ENCODE peak calls at places on chromosomes 1 and 21, in six cellular contexts. L is GM23338; J is SK-N-SH; D is mucosa of descending colon; O is effector memory CD4-positive, alpha-beta T cell; B is IMR-90. Q is an unnamed sample.

GRCh38 chr1:155984341-155984740 is 6.0 kb upstream of the ARHGEF2 start:
- DNase-seq in D (no peak), O (no peak), J (no peak), B (no peak), L (peak; percentile 97), Q (no peak)

GRCh38 chr1:104636581-104636980 is 886.9 kb downstream of the AMY1C start:
- DNase-seq in J (peak; percentile 19), B (no peak), L (no peak), D (no peak), O (no peak), Q (no peak)

GRCh38 chr1:82348487-82348886 is 547.8 kb downstream of the ADGRL2 start:
- DNase-seq in L (no peak), D (no peak), O (no peak), B (no peak), J (no peak), Q (no peak)

GRCh38 chr1:60621524-60621923 is 460.8 kb upstream of the NFIA start:
- DNase-seq in J (peak; percentile 11), B (no peak), L (peak; percentile 13), D (no peak), O (no peak), Q (no peak)

GRCh38 chr1:70392626-70393025 is 18.4 kb upstream of the CTH start:
- DNase-seq in J (no peak), B (no peak), O (no peak), D (no peak), L (no peak), Q (no peak)

GRCh38 chr1:61636814-61637213 is 88.1 kb downstream of the TM2D1 start:
- DNase-seq in J (no peak), L (no peak), O (no peak), D (no peak), B (no peak), Q (no peak)

GRCh38 chr1:167617100-167617949 is 12.7 kb upstream of the RCSD1 start:
- DNase-seq in L (peak; percentile 61), O (no peak), B (peak; percentile 7), D (no peak), J (no peak), Q (peak; percentile 60)

GRCh38 chr1:23868848-23869450 is 859 bp upstream of the FUCA1 start:
- DNase-seq in O (no peak), J (peak; percentile 42), D (no peak), B (no peak), L (peak; percentile 13), Q (no peak)

GRCh38 chr1:201552941-201553341 is 14.0 kb downstream of the NAV1 start:
- DNase-seq in O (no peak), J (peak; percentile 46), L (no peak), B (peak; percentile 76), D (no peak), Q (no peak)

GRCh38 chr21:31711326-31711725 is 20.6 kb downstream of the SCAF4 start:
- DNase-seq in L (no peak), O (no peak), J (no peak), B (no peak), D (no peak), Q (no peak)

GRCh38 chr1:228366062-228366850 is 40.4 kb downstream of the TRIM11 start:
- DNase-seq in O (no peak), J (no peak), L (no peak), B (no peak), D (no peak), Q (no peak)

GRCh38 chr1:150798509-150798908 is 9.6 kb downstream of the CTSK start:
- DNase-seq in J (no peak), O (no peak), B (peak; percentile 46), D (no peak), L (peak; percentile 29), Q (no peak)

GRCh38 chr1:198245379-198245778 is 88.6 kb downstream of the NEK7 start:
- DNase-seq in J (no peak), D (no peak), O (no peak), L (no peak), B (no peak), Q (no peak)

GRCh38 chr21:44403106-44404020 is 49.9 kb downstream of the TRPM2 start:
- DNase-seq in O (no peak), D (no peak), B (no peak), J (peak; percentile 12), L (no peak), Q (no peak)

GRCh38 chr1:109931189-109931672 is 20.6 kb downstream of the CSF1 start:
- DNase-seq in B (peak; percentile 77), J (peak; percentile 80), D (peak; percentile 82), L (peak; percentile 95), O (no peak), Q (peak; percentile 71)

GRCh38 chr1:32180186-32181060 is 948 bp downstream of the TXLNA start:
- DNase-seq in J (peak; percentile 80), D (peak; percentile 68), B (peak; percentile 59), O (no peak), L (peak; percentile 70), Q (peak; percentile 62)

GRCh38 chr1:178407662-178408061 is 89.1 kb downstream of the CLEC20A start:
- DNase-seq in J (no peak), B (no peak), O (no peak), L (peak; percentile 38), D (no peak), Q (no peak)

GRCh38 chr1:157270705-157271274 is 132.6 kb upstream of the ETV3 start:
- DNase-seq in O (no peak), B (no peak), L (no peak), J (no peak), D (no peak), Q (no peak)

GRCh38 chr1:1550591-1551432 is 10.4 kb upstream of the TMEM240 start:
- DNase-seq in B (peak; percentile 36), O (no peak), L (peak; percentile 68), D (no peak), J (peak; percentile 62), Q (no peak)

GRCh38 chr21:38806153-38806941 is 618 bp downstream of the ETS2 start:
- DNase-seq in J (peak; percentile 74), B (no peak), D (peak; percentile 71), O (peak; percentile 7), L (peak; percentile 54), Q (peak; percentile 45)

GRCh38 chr21:8991088-8991907 is 1530.1 kb upstream of the TPTE start:
- DNase-seq in L (peak; percentile 76), J (no peak), D (no peak), O (no peak), B (no peak), Q (no peak)

GRCh38 chr1:156727914-156728598 is at the start of gene METTL25B:
- DNase-seq in B (peak; percentile 75), J (peak; percentile 87), O (no peak), D (peak; percentile 90), L (peak; percentile 93), Q (peak; percentile 88)

GRCh38 chr21:14479387-14479786 is 66.7 kb downstream of the SAMSN1 start:
- DNase-seq in L (no peak), D (no peak), O (no peak), B (no peak), J (no peak), Q (no peak)

DNA sequence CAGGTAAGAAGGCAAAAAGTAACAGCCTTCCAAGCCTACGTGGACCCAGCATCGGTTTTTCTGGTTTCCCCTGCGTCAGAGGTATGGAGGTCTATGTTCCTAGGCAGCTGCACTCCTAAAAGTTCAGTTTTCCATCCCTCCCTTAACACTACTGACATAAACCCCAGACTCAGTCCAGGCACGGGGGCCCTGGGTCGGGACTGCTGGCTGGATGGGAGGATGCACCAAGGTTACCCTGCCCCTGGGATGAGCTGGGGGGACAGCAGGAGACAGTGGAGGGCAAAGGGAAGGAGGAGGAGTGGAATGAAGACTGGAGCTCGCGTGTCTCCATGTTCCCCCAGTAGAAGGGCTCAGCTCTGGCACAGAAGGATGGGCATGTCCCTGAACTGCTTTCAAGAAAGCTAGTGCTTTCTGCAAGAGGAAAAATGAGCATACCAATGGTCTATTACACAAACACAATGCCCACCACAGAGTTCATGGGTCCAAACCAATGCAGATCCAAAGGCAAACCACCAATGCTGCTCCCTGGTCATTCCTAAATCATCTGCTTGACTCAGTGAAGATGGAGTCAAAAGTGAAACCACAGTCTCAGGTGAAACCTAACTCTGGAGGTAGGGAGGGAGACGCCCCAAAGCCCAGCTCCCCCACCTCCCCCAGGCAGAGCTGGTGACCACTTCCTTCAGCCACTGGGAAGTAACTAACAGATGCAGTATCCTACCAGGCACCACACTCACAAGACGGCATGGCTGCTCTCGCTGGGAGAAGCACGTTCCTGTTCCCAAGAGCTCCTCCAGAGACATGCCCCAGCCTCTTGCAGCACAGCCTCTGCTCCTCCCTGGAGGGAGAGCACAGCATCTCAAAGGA is 54.9 kb downstream of the CD46 start:
- DNase-seq in L (no peak), B (peak; percentile 53), O (no peak), D (no peak), J (no peak), Q (no peak)
- H3K4me1 ChIP-seq in L (no peaks in the 10 kb centered on the region), B (peaks cover 14% of the 10 kb centered on the region), O (peaks cover 17% of the 10 kb centered on the region), D (peaks cover 51% of the 10 kb centered on the region), J (peaks cover 7% of the 10 kb centered on the region), Q (peaks cover 39% of the 10 kb centered on the region)

GRCh38 chr1:236284291-236284711 is 2.5 kb upstream of the ERO1B start:
- DNase-seq in B (no peak), O (no peak), D (no peak), J (no peak), L (peak; percentile 5), Q (no peak)
- H3K4me1 ChIP-seq in B (no peaks in the 10 kb centered on the region), O (peaks cover 10% of the 10 kb centered on the region), D (peaks cover 4% of the 10 kb centered on the region), J (no peaks in the 10 kb centered on the region), L (peaks cover 19% of the 10 kb centered on the region), Q (peaks cover 16% of the 10 kb centered on the region)

DNA sequence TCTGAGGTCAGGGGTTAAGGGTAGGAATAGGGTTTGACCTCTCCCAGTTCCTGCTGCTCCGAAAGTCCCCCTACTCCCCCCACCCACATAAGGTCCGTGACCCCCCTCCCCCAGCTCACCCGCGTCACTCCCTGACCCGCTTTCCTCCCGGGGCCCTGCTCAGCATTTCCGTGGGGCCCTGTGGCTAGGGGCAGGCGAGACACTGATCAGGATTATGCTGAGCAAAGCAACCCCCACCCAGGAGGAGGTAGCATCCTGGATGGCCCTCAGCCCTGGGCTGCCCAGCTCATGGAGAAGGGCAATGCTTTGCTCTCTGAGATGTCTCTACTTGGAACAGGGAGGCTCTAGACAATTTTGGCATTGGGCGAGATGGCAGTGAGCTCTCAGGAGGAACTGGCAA is 3.7 kb downstream of the RORC start:
- DNase-seq in O (no peak), B (no peak), L (no peak), J (no peak), D (no peak), Q (no peak)
- H3K4me1 ChIP-seq in O (peaks cover 68% of the 10 kb centered on the region), B (no peaks in the 10 kb centered on the region), L (peaks cover 44% of the 10 kb centered on the region), J (no peaks in the 10 kb centered on the region), D (peaks cover 9% of the 10 kb centered on the region), Q (peaks cover 11% of the 10 kb centered on the region)

DNA sequence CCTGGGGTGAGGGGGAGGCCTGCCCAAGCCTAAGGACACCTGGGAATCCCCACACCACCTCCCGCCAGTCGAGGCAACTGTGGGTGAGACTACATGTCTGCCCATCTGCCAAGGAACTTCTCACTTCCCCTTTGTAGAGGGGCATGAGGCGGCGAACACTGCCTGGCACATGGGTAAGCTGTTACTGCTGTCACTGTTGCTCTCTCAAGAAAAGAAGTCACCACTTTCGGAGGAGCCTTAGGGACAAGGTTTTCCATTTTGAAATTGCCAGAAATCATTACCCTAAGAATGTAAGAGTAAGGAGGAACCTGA is 23.4 kb downstream of the SLC2A1 start:
- DNase-seq in L (no peak), B (no peak), D (peak; percentile 56), O (no peak), J (no peak), Q (peak; percentile 72)
- H3K4me1 ChIP-seq in L (peaks cover 44% of the 10 kb centered on the region), B (peaks cover 48% of the 10 kb centered on the region), D (peaks cover 82% of the 10 kb centered on the region), O (peaks cover 90% of the 10 kb centered on the region), J (peaks cover 19% of the 10 kb centered on the region), Q (peaks cover 36% of the 10 kb centered on the region)

GRCh38 chr1:21898326-21899155 is 38.6 kb downstream of the HSPG2 start:
- DNase-seq in D (peak; percentile 39), O (no peak), L (no peak), B (peak; percentile 39), J (no peak), Q (no peak)
- H3K4me1 ChIP-seq in D (peaks cover 66% of the 10 kb centered on the region), O (no peaks in the 10 kb centered on the region), L (no peaks in the 10 kb centered on the region), B (peaks cover 9% of the 10 kb centered on the region), J (no peaks in the 10 kb centered on the region), Q (peaks cover 76% of the 10 kb centered on the region)

Q was measured in transverse colon.